ENCODE peak calls at places on chromosomes 3 and 15, in nine cellular contexts. V is AG04450, A is RWPE1, M is cardiac muscle cell, L is A673, P is bronchial epithelial cell, D is left lung, R is AG09309, F is tibial artery. Y is an unnamed sample.

GRCh38 chr15:84702961-84703482 is 12.9 kb downstream of the SEC11A start:
- DNase-seq in D (no peak), P (no peak), F (peak), M (no peak), R (no peak), L (no peak), A (no peak), V (no peak), Y (no peak)

GRCh38 chr3:40350529-40350928 is 36.5 kb upstream of the ENTPD3 start:
- DNase-seq in P (no peak), R (no peak), D (no peak), L (no peak), V (no peak), A (no peak), M (no peak), F (no peak), Y (no peak)

GRCh38 chr3:36248374-36248773 is 131.9 kb upstream of the STAC start:
- DNase-seq in M (no peak), A (no peak), D (no peak), R (no peak), V (no peak), P (no peak), L (no peak), F (no peak), Y (no peak)

GRCh38 chr3:195159819-195160175 is 111.2 kb downstream of the XXYLT1 start:
- DNase-seq in V (no peak), F (no peak), M (no peak), R (no peak), L (no peak), A (no peak), D (no peak), P (no peak), Y (no peak)

GRCh38 chr3:72753495-72753894 is 94.8 kb downstream of the SHQ1 start:
- DNase-seq in M (no peak), V (no peak), R (no peak), L (no peak), A (no peak), P (no peak), F (no peak), D (no peak), Y (no peak)

GRCh38 chr15:96183020-96183926 is 147.2 kb upstream of the NR2F2 start:
- DNase-seq in R (no peak), V (no peak), F (no peak), L (no peak), A (no peak), M (no peak), P (no peak), D (no peak), Y (no peak)

GRCh38 chr3:11306815-11307589 is 34.8 kb downstream of the ATG7 start:
- DNase-seq in L (no peak), D (no peak), A (no peak), M (peak), P (no peak), F (no peak), R (no peak), V (no peak), Y (no peak)

GRCh38 chr3:111954228-111954990 is 24.4 kb upstream of the ABHD10 start:
- DNase-seq in R (peak), P (no peak), D (no peak), L (peak), A (no peak), M (no peak), F (no peak), V (no peak), Y (peak)

GRCh38 chr3:53261712-53262111 is 5.9 kb upstream of the TKT start:
- DNase-seq in L (no peak), D (no peak), R (no peak), M (no peak), V (no peak), F (no peak), A (peak), P (peak), Y (no peak)

GRCh38 chr3:67083277-67083676 is 85.2 kb downstream of the KBTBD8 start:
- DNase-seq in M (no peak), P (peak), L (peak), A (peak), R (no peak), F (no peak), D (no peak), V (no peak), Y (no peak)

GRCh38 chr3:43692085-43692484 is 1.3 kb downstream of the ABHD5 start:
- DNase-seq in R (no peak), D (no peak), A (no peak), V (no peak), F (no peak), M (no peak), P (peak), L (no peak), Y (no peak)

GRCh38 chr15:27764339-27764738 is 334.8 kb downstream of the OCA2 start:
- DNase-seq in M (no peak), L (no peak), P (no peak), V (no peak), D (no peak), A (no peak), F (no peak), R (no peak), Y (no peak)

GRCh38 chr15:74426404-74427281 is 7.1 kb downstream of the SEMA7A start:
- DNase-seq in A (no peak), R (no peak), P (no peak), L (no peak), M (no peak), V (no peak), F (no peak), D (no peak), Y (no peak)

GRCh38 chr3:156681003-156681402 is 6.6 kb downstream of the TIPARP start:
- DNase-seq in V (peak), A (peak), R (peak), P (peak), D (peak), M (no peak), F (no peak), L (peak), Y (peak)

GRCh38 chr3:108780235-108780634 is 23.0 kb upstream of the RETNLB start:
- DNase-seq in P (no peak), A (no peak), D (no peak), M (no peak), R (no peak), V (no peak), L (no peak), F (no peak), Y (no peak)

GRCh38 chr15:37053070-37053653 is 47.2 kb downstream of the MEIS2 start:
- DNase-seq in A (no peak), D (no peak), R (no peak), P (no peak), F (no peak), V (no peak), L (no peak), M (no peak), Y (no peak)

GRCh38 chr15:78457101-78457500 is 19.1 kb downstream of the IREB2 start:
- DNase-seq in F (no peak), R (peak), V (peak), L (peak), D (no peak), A (no peak), M (no peak), P (peak), Y (peak)

GRCh38 chr15:70342554-70343548 is 245.1 kb upstream of the TLE3 start:
- DNase-seq in D (no peak), P (no peak), R (no peak), V (no peak), A (no peak), L (no peak), M (no peak), F (no peak), Y (no peak)

GRCh38 chr3:20225769-20226168 is 39.8 kb upstream of the SGO1 start:
- DNase-seq in M (peak), V (no peak), D (no peak), L (peak), F (no peak), R (no peak), A (peak), P (peak), Y (no peak)

GRCh38 chr3:194176274-194176991 is 40.5 kb downstream of the HES1 start:
- DNase-seq in V (no peak), F (no peak), P (no peak), L (no peak), R (no peak), A (no peak), D (no peak), M (peak), Y (no peak)

GRCh38 chr15:70584838-70585706 is 178.3 kb downstream of the UACA start:
- DNase-seq in D (no peak), F (peak), R (no peak), L (no peak), V (no peak), M (peak), A (peak), P (peak), Y (no peak)

GRCh38 chr15:46260937-46261336 is 626.1 kb downstream of the SQOR start:
- DNase-seq in P (no peak), R (no peak), L (peak), D (no peak), A (no peak), M (no peak), F (no peak), V (no peak), Y (no peak)

GRCh38 chr15:66462630-66463029 is 34.9 kb downstream of the SNAPC5 start:
- DNase-seq in V (no peak), R (no peak), M (no peak), D (no peak), L (peak), P (no peak), F (no peak), A (no peak), Y (no peak)

GRCh38 chr15:23420806-23421575 is 26.1 kb downstream of the GOLGA6L2 start:
- DNase-seq in V (no peak), A (no peak), L (no peak), F (peak), P (no peak), D (no peak), M (no peak), R (no peak), Y (no peak)

GRCh38 chr3:105170423-105170822 is 196.3 kb upstream of the ALCAM start:
- DNase-seq in V (no peak), F (no peak), R (no peak), L (no peak), A (no peak), D (no peak), M (no peak), P (no peak), Y (no peak)

GRCh38 chr3:9248232-9249191 is 934 bp downstream of the SRGAP3 start:
- DNase-seq in D (no peak), A (peak), V (no peak), F (no peak), R (no peak), P (peak), M (no peak), L (no peak), Y (no peak)

GRCh38 chr3:9251055-9251786 is 1.8 kb upstream of the SRGAP3 start:
- DNase-seq in R (no peak), L (no peak), D (no peak), M (no peak), P (peak), V (no peak), A (no peak), F (no peak), Y (no peak)

GRCh38 chr3:9250236-9250635 is 790 bp upstream of the SRGAP3 start:
- DNase-seq in R (no peak), F (no peak), L (no peak), D (no peak), P (no peak), V (no peak), M (no peak), A (no peak), Y (no peak)

GRCh38 chr3:9247361-9248231 is 1.9 kb downstream of the SRGAP3 start:
- DNase-seq in P (peak), A (no peak), R (no peak), D (no peak), V (no peak), F (no peak), M (no peak), L (no peak), Y (no peak)

GRCh38 chr3:9249273-9250192 is at the start of gene SRGAP3:
- DNase-seq in L (peak), V (peak), D (peak), P (peak), A (peak), M (peak), F (peak), R (peak), Y (peak)
- TF ChIP-seq CTCF in L (peak), V (peak), D (peak), P (peak), A (no peak), M (peak), F (peak), R (peak), Y (peak)

DNA sequence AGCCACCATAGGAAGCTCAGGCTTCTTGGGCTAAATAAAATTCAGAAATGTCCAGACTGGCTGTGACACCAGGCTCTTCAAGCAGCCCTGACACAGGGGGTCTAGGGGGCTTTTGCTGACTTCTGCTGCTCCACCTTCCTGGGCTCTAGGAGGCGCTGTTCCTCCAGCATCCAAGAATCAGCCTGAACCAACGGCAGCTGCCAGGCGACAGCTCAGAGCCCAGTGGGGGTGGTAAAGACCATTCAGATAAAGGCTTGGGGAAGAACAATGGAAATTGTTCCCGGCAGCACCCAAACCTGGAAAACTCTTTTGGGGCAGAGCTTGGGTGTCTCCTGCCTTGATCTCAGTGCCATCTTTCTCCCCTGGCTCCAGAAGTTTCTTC is 21.6 kb upstream of the PSTPIP1 start:
- DNase-seq in V (no peak), L (peak), A (no peak), D (no peak), P (no peak), R (no peak), F (no peak), M (peak), Y (no peak)
- TF ChIP-seq CTCF in V (peak), L (peak), A (no peak), D (peak), P (peak), R (peak), F (peak), M (peak), Y (peak)

DNA sequence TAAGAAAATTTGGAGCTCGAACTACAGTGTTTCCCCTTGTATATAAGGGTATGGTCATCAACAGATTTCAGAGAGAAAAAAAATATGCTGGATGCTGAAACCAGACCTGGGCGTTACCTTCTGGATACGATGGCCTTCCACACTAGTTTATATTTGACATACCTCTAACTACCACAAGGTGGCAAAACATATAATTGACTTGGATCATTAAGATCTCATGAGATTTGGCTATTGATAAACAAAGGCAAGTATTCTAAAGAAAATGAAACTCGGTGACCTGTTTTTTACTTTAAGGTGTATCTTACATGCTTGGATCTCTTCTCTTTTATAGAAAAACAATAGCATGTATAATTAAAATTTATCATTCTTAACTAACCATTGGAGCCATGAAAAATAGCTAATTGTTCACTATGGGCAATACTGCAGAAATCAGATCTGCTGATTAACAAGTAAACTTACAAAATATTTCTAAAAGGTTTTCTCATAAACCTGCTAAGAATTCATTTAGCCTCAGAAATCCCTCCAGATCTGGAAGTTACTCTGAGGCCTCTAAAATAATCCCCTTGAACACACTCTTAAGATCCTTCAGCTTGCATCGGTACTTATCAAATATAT is 300.6 kb upstream of the KCNH8 start:
- DNase-seq in A (peak), P (peak), D (no peak), M (no peak), L (peak), R (no peak), F (no peak), V (no peak), Y (no peak)
- TF ChIP-seq CTCF in A (peak), P (peak), D (peak), M (no peak), L (peak), R (no peak), F (no peak), V (no peak), Y (no peak)

GRCh38 chr15:94324117-94324826 is 92.9 kb downstream of the MCTP2 start:
- DNase-seq in F (no peak), M (peak), A (peak), P (peak), D (peak), L (peak), R (no peak), V (peak), Y (peak)
- TF ChIP-seq CTCF in F (peak), M (peak), A (peak), P (peak), D (peak), L (peak), R (peak), V (peak), Y (peak)

GRCh38 chr15:98085003-98085639 is 124.6 kb downstream of the ARRDC4 start:
- DNase-seq in V (peak), F (no peak), P (peak), A (peak), D (no peak), R (peak), M (peak), L (peak), Y (peak)
- TF ChIP-seq CTCF in V (peak), F (peak), P (peak), A (peak), D (peak), R (peak), M (peak), L (peak), Y (peak)

DNA sequence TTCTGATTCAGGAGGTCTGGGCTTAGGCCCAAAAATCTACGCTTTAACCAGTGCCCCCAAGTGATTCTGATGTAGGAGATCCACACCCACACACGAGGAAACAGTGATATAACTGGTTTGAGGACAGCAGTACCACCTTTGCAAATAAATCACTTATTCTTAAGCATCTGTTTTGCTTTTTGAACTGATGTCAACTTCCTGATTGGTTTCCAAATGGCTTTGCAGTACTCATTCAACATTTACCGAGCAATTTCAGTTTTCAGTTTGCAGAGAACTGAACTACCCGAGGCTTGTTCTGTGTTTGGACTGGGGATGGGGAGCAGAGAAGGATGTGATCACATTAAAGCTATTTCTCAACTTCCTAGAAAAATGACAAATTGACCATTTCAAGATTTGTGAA is 1.1 kb upstream of the GYG1 start:
- DNase-seq in R (no peak), A (no peak), F (no peak), D (no peak), V (no peak), P (no peak), L (no peak), M (no peak), Y (no peak)
- TF ChIP-seq CTCF in R (no peak), A (no peak), F (no peak), D (no peak), V (no peak), P (no peak), L (no peak), M (no peak), Y (no peak)

GRCh38 chr15:50764331-50765201 is 940 bp downstream of the SPPL2A start:
- DNase-seq in M (no peak), V (no peak), F (no peak), P (peak), D (no peak), L (no peak), A (peak), R (no peak), Y (no peak)

GRCh38 chr15:50767332-50767861 is 1.9 kb upstream of the SPPL2A start:
- DNase-seq in F (no peak), A (no peak), M (no peak), V (no peak), P (peak), L (no peak), R (no peak), D (no peak), Y (no peak)

GRCh38 chr15:50765202-50765967 is at the start of gene SPPL2A:
- DNase-seq in F (peak), R (peak), D (peak), V (peak), M (peak), P (peak), L (peak), A (peak), Y (peak)
- TF ChIP-seq CTCF in F (no peak), R (no peak), D (no peak), V (no peak), M (no peak), P (no peak), L (no peak), A (no peak), Y (no peak)